ENCODE peak calls at places on chromosomes 5 and 9, in six cellular contexts. Q is right atrium auricular region, O is HCT116, K is fibroblast of lung, I is cardiac fibroblast, L is foreskin fibroblast. R is an unnamed sample.

GRCh38 chr9:112384690-112385089 is 4.8 kb downstream of the HSDL2 start:
- DNase-seq in Q (no peak), O (no peak), K (no peak), I (no peak), L (no peak), R (no peak)

GRCh38 chr9:27126682-27127081 is 17.7 kb downstream of the TEK start:
- DNase-seq in Q (no peak), O (no peak), K (peak; percentile 45), I (peak; percentile 53), L (no peak), R (no peak)

GRCh38 chr5:337565-338130 is 16.1 kb downstream of the AHRR start:
- DNase-seq in Q (no peak), O (peak; percentile 59), K (peak; percentile 53), I (peak; percentile 61), L (no peak), R (no peak)

GRCh38 chr5:60382761-60383160 is 317.2 kb downstream of the DEPDC1B start:
- DNase-seq in Q (no peak), O (peak; percentile 12), K (peak; percentile 52), I (peak; percentile 46), L (peak; percentile 16), R (no peak)

GRCh38 chr9:131732636-131733340 is 7.1 kb downstream of the RAPGEF1 start:
- DNase-seq in Q (no peak), O (no peak), K (no peak), I (no peak), L (no peak), R (no peak)

GRCh38 chr5:67639311-67639710 is 442.7 kb upstream of the CD180 start:
- DNase-seq in Q (no peak), O (no peak), K (no peak), I (no peak), L (no peak), R (no peak)

GRCh38 chr5:165404917-165405316 is 1899.5 kb downstream of the MAT2B start:
- DNase-seq in Q (no peak), O (no peak), K (no peak), I (no peak), L (no peak), R (no peak)

GRCh38 chr5:137778772-137779564 is 24.8 kb upstream of the HNRNPA0 start:
- DNase-seq in Q (no peak), O (peak; percentile 44), K (peak; percentile 60), I (peak; percentile 69), L (no peak), R (no peak)

GRCh38 chr9:126914458-126915280 is at the start of gene RALGPS1:
- DNase-seq in Q (peak; percentile 95), O (peak; percentile 91), K (peak; percentile 95), I (peak; percentile 95), L (peak; percentile 97), R (peak; percentile 99)

GRCh38 chr9:132997591-132997990 is 19.1 kb downstream of the GFI1B start:
- DNase-seq in Q (no peak), O (no peak), K (no peak), I (peak; percentile 47), L (peak; percentile 39), R (no peak)

GRCh38 chr5:74916831-74917710 is 50.9 kb upstream of the FAM169A start:
- DNase-seq in Q (no peak), O (no peak), K (no peak), I (peak; percentile 3), L (peak; percentile 30), R (no peak)

GRCh38 chr9:109063765-109064164 is 50.5 kb upstream of the CTNNAL1 start:
- DNase-seq in Q (no peak), O (peak; percentile 8), K (no peak), I (peak; percentile 8), L (peak; percentile 16), R (no peak)

GRCh38 chr9:116198344-116198743 is 44.8 kb downstream of the PAPPA start:
- DNase-seq in Q (no peak), O (no peak), K (no peak), I (peak; percentile 32), L (no peak), R (no peak)

GRCh38 chr9:99365233-99365980 is 143.3 kb downstream of the SEC61B start:
- DNase-seq in Q (no peak), O (no peak), K (peak; percentile 66), I (peak; percentile 46), L (no peak), R (no peak)

GRCh38 chr5:15877905-15878304 is 301.7 kb downstream of the MARCHF11 start:
- DNase-seq in Q (no peak), O (no peak), K (no peak), I (no peak), L (no peak), R (no peak)

DNA sequence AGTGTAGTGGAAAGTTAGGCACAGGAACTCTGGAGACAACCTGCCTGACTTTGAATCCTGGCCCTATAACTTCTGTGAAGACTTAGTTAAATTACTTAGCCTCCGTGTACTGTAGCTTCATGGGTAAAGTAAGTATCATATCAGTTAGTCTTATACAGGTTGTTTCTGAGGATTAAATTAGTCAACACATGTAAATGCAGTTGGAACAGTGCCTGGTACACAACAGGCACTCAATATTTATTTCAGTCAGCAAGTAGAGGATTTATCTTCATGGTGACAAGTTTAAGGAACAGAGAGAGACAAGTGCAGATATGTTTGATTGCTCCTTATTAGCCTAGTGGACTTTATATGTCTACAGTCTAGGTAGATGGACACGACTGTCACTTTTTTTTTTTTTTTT is 2.7 kb downstream of the TSLP start:
- DNase-seq in Q (no peak), O (no peak), K (no peak), I (no peak), L (no peak), R (no peak)
- H3K4me3 ChIP-seq in Q (peak overlapping the region; percentile 56), O (no peak overlapping the region), K (peak overlapping the region; percentile 72), I (peak overlapping the region; percentile 59), L (no peak overlapping the region), R (no peak overlapping the region)

DNA sequence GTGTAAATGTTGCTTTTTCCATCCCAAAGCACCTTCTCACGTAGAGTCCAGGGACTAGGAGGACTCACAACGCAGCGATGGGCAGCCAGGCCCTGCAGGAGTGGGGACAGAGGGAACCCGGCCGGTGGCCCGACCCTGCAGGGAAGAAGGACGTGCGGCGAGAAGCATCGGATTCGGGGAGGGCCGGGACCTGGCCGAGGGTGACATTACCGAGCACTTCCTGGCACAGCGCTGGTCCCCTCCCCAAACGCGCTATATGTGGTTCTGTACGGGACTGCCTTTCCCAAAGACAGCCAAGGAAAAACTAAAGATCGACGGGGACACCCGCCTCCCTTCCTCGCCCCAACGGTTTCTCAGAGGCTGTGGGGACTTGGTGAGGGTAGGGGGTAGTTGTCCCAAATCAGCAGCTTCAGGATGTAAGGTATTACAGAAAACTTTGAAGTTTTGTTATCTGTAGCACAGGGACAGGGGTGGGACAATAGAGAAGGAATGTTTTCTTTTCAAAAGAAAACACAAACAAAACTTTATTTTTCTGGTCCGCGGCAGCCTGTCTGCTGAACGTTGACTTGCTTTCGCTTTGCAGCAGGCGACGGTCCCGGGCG is 887 bp upstream of the MAP3K1 start:
- DNase-seq in Q (no peak), O (no peak), K (no peak), I (no peak), L (no peak), R (peak; percentile 48)
- TF ChIP-seq CTCF in Q (no peak), O (no peak), K (no peak), I (no peak), L (no peak), R (no peak)

GRCh38 chr5:92556747-92557146 is 1024.3 kb downstream of the NR2F1-AS1 start:
- DNase-seq in Q (no peak), O (no peak), K (no peak), I (no peak), L (no peak), R (no peak)

GRCh38 chr5:92553326-92553725 is 1027.7 kb downstream of the NR2F1-AS1 start:
- DNase-seq in Q (no peak), O (no peak), K (peak; percentile 32), I (no peak), L (no peak), R (no peak)

GRCh38 chr5:92554447-92555085 is 1026.5 kb downstream of the NR2F1-AS1 start:
- DNase-seq in Q (no peak), O (no peak), K (no peak), I (peak; percentile 42), L (no peak), R (no peak)

GRCh38 chr5:92548351-92548750 is 1032.7 kb downstream of the NR2F1-AS1 start:
- DNase-seq in Q (no peak), O (no peak), K (peak; percentile 94), I (peak; percentile 89), L (peak; percentile 45), R (no peak)

DNA sequence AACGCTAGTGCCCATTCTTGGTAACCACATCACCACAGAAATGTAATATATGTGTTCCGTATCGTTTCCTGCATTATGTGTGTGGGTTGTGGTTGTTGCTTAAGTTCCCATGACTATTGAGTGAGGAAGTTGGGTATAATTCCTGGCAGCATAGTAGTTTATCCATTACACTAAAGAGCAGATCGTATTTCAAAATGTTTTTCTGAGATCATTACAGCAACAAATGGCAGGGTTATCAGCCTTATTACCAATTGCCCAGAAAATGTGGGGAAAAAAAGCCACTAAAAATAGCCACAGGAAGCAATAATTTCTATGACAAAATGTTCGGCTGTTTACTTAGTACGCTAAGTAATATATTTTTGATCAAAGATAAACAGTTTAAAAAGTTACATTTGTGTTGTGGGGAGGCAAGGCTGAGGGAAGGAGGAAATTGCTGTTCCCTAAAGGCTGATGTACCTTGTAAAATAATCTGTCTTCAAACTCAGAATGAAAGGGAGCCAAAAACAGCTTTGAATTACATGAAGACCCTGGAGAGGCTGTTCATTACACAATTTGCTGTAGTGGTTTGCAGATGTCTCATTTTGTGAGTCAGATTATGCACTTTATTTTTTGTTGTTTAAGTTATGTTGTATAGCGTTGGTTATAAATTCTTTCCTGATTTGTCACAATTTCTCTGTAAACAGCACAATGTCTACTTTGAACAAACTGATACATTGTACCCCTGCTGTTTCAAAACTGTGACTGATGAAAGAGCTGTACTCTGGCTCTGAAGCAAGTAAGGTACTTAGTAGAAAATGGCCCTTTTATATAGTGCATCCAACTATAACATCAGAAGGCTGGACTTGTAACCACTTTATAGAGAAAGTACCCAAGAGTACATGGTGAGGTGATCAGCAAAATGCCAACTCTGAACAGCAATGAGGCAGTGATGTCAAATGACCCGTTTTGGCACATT is 1028.5 kb downstream of the NR2F1-AS1 start:
- DNase-seq in Q (no peak), O (peak; percentile 89), K (peak; percentile 100), I (peak; percentile 97), L (peak; percentile 96), R (no peak)
- H3K4me3 ChIP-seq in Q (no peak overlapping the region), O (peak overlapping the region; percentile 47), K (no peak overlapping the region), I (no peak overlapping the region), L (no peak overlapping the region), R (no peak overlapping the region)

DNA sequence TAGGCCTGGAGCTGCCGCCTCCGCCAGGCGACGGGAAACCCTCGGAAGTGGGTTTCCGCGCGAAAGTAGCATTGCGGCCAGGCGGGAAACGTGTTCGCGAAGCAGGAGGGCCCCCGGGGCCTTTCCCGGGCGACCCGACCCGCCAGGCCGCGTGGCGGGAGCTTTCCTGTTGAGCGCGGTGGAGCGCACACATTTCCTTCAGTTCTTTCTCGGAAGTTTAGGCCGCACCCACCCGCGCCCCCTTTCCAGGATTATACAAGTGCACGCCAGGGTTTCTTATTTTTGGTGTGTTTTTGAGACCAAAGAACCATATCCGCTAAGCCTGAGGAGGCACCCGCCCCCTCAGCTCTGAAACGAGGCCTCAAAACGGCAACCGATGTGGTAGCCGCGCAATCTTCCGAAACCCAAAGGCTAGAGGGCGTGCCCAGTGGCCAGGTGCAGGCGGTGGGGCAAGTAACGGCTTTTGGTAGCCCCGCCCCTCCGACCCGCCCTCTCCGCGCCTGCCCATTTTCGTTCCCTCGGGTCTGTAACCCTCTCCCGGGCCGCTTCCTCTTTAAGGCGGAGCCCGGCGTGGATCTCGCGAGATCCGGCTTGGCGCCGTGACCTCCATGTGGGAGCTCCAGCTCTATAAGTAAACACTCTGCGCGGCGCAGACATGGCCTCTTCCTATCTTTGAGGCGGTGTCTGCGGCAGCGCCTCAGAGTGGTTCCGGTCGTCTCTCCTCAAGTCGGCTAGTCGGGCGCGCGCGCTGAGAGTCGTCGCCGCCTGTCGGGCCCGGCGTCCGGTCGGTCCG is at the start of gene UHRF2:
- DNase-seq in Q (peak; percentile 99), O (peak; percentile 93), K (peak; percentile 98), I (peak; percentile 98), L (peak; percentile 97), R (peak; percentile 98)
- TF ChIP-seq CTCF in Q (peak; percentile 31), O (no peak), K (no peak), I (no peak), L (no peak), R (no peak)

R was measured in BE2C.